ENCODE peak calls at places on chromosomes 3 and 15, in ten cellular contexts. O, J, Q, A, Z, F, K, Y, I and N are unnamed samples.

GRCh38 chr3:147415337-147415736 is 6.2 kb downstream of the ZIC1 start:
- DNase-seq in A (no peak), Q (no peak), K (no peak), O (no peak), F (no peak), Y (no peak), J (no peak), Z (peak; percentile 55), I (no peak), N (no peak)

GRCh38 chr3:15428539-15428938 is 1.1 kb downstream of the EAF1 start:
- DNase-seq in I (peak; percentile 22), Y (no peak), J (peak; percentile 61), F (no peak), O (no peak), A (peak; percentile 67), Z (peak; percentile 60), Q (no peak), K (peak; percentile 85), N (peak; percentile 26)

GRCh38 chr3:24336101-24336500 is 158.5 kb downstream of the THRB start:
- DNase-seq in Y (no peak), Z (no peak), Q (no peak), O (no peak), I (no peak), K (no peak), J (no peak), F (no peak), A (no peak), N (no peak)

GRCh38 chr15:68391084-68391483 is 40.9 kb downstream of the ITGA11 start:
- DNase-seq in J (no peak), Y (no peak), Z (no peak), O (peak; percentile 11), K (no peak), A (no peak), I (no peak), F (peak; percentile 49), Q (no peak), N (no peak)

GRCh38 chr3:102332205-102332604 is 102.6 kb upstream of the ZPLD1 start:
- DNase-seq in J (peak; percentile 59), O (no peak), Z (no peak), F (no peak), K (no peak), Q (no peak), A (no peak), Y (no peak), I (no peak), N (no peak)

GRCh38 chr15:39208187-39208586 is 372.7 kb upstream of the THBS1 start:
- DNase-seq in A (no peak), Y (no peak), Q (no peak), O (no peak), J (no peak), Z (no peak), K (no peak), F (no peak), I (no peak), N (no peak)

GRCh38 chr3:54228806-54229205 is 106.5 kb downstream of the CACNA2D3 start:
- DNase-seq in Y (no peak), O (no peak), F (no peak), I (no peak), J (no peak), Q (no peak), Z (no peak), A (no peak), K (no peak), N (no peak)

GRCh38 chr3:52234516-52235447 is 4.2 kb downstream of the TWF2 start:
- DNase-seq in I (no peak), K (no peak), Z (no peak), F (no peak), J (no peak), A (no peak), O (no peak), Q (no peak), Y (no peak), N (no peak)

GRCh38 chr3:17974206-17974841 is 231.9 kb upstream of the TBC1D5 start:
- DNase-seq in F (no peak), J (peak; percentile 37), O (no peak), A (peak; percentile 1), K (peak; percentile 27), Y (no peak), Q (no peak), I (no peak), Z (peak; percentile 21), N (no peak)

GRCh38 chr3:45123030-45123429 is 23.1 kb downstream of the CDCP1 start:
- DNase-seq in K (peak; percentile 98), J (peak; percentile 97), A (peak; percentile 98), F (no peak), O (no peak), Q (no peak), I (no peak), Y (no peak), Z (peak; percentile 92), N (no peak)

GRCh38 chr3:10192953-10193691 is 28.4 kb downstream of the IRAK2 start:
- DNase-seq in Z (peak; percentile 92), Q (peak; percentile 34), K (peak; percentile 97), O (peak; percentile 84), J (peak; percentile 96), Y (no peak), A (peak; percentile 96), F (no peak), I (peak; percentile 69), N (peak; percentile 81)

DNA sequence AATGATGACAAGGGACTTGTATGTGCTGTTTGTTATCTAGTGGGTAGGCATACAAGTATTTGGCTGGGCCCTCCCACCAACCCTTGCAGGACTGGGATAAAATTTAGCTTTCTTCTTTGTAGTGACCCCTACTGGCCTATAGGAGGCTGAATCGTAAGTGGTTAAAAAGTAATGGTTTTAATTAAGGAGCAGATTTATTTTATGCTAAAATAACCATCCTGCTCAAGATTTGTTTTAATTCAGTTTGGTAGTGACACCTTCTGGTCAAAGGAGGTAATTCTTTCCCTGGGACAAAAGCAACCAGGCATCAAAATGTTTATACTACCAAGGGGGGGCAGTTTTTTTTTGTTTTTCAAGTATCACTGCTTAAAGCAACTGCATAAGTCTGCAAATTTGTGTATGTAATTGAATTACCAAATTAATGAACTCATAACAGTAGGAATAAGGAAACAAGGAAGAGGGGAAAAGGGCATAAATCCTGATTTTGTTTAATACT is 70.7 kb downstream of the TOP2B start:
- DNase-seq in O (no peak), J (peak; percentile 78), I (no peak), Q (no peak), K (peak; percentile 88), Y (no peak), Z (peak; percentile 93), A (peak; percentile 88), F (no peak), N (peak; percentile 58)
- TF ChIP-seq CTCF in O (peak; percentile 94), J (peak; percentile 91), I (peak; percentile 85), Q (peak; percentile 85), K (peak; percentile 59), Y (peak; percentile 58), Z (peak; percentile 72), A (peak; percentile 89), F (peak; percentile 75), N (peak; percentile 75)

DNA sequence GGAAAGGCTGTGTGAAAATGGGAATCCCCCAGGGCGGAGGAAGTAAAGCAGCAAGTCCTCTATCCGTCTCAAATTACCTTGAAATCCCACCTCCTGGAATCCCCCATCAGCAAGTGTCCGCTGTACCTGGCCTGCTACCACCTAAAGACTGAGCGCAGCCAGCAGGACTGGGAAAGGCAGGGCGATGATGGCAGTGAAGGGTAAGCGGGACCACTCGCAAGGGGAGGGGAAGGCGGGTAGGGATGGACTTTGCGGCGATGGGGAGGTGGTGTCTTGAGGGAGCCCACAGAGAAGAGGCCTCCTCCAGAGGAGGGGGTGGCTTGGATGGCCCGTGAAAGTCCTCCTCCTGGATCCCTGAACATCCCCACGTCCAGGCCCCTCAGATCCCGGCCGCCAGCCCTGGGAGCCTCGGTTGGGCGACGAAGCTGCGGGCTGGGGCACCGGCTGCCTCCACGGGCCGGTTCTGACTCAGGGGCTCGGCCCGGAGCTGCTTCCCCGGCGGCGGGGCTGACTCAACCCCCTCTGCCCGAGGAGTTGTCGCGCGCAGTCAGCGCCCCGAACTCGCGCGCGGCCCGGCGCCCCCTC is 595 bp downstream of the LARP6 start:
- DNase-seq in Y (no peak), I (no peak), Z (peak; percentile 88), F (no peak), J (peak; percentile 32), K (peak; percentile 71), A (peak; percentile 87), Q (peak; percentile 40), O (peak; percentile 52), N (no peak)
- H3K4me3 ChIP-seq in Y (peak overlapping the region; percentile 77), I (no peak overlapping the region), Z (peak overlapping the region; percentile 91), F (peak overlapping the region; percentile 95), J (peak overlapping the region; percentile 86), K (peak overlapping the region; percentile 78), A (peak overlapping the region; percentile 95), Q (peak overlapping the region; percentile 84), O (peak overlapping the region; percentile 51), N (peak overlapping the region; percentile 77)

GRCh38 chr15:43085921-43086320 is 19.9 kb downstream of the UBR1 start:
- DNase-seq in J (peak; percentile 4), O (no peak), F (no peak), A (no peak), K (no peak), Z (peak; percentile 17), Q (no peak), Y (no peak), I (no peak), N (no peak)

GRCh38 chr15:43086551-43086950 is 19.3 kb downstream of the UBR1 start:
- DNase-seq in F (no peak), O (no peak), A (peak; percentile 38), Y (no peak), K (peak; percentile 37), J (no peak), I (no peak), Z (no peak), Q (no peak), N (no peak)

GRCh38 chr15:43082509-43082908 is 23.3 kb downstream of the UBR1 start:
- DNase-seq in K (no peak), Q (no peak), I (no peak), F (no peak), J (no peak), A (no peak), Y (no peak), O (no peak), Z (peak; percentile 12), N (no peak)

GRCh38 chr15:43081283-43081682 is 24.6 kb downstream of the UBR1 start:
- DNase-seq in O (no peak), Z (no peak), J (no peak), I (no peak), F (no peak), Y (no peak), A (no peak), K (no peak), Q (no peak), N (no peak)
- TF ChIP-seq CTCF in O (no peak), Z (no peak), J (no peak), I (no peak), F (no peak), Y (no peak), A (no peak), K (no peak), Q (no peak), N (peak; percentile 3)

GRCh38 chr15:66942649-66943390 is 122.6 kb upstream of the SMAD3 start:
- DNase-seq in O (no peak), Q (no peak), Z (no peak), I (no peak), Y (no peak), A (no peak), K (no peak), F (no peak), J (no peak), N (no peak)
- H3K4me3 ChIP-seq in O (no peak overlapping the region), Q (no peak overlapping the region), Z (no peak overlapping the region), I (no peak overlapping the region), Y (no peak overlapping the region), A (no peak overlapping the region), K (no peak overlapping the region), F (no peak overlapping the region), J (no peak overlapping the region), N (no peak overlapping the region)